ENCODE peak calls at places on chromosomes 7 and 10, in ten cellular contexts. B, O, Y, X, I, E, H, L, Q and S are unnamed samples.

GRCh38 chr7:21617916-21618390 is 75.1 kb downstream of the DNAH11 start:
- DNase-seq in B (peak), O (no peak), Y (peak), X (no peak), I (no peak), E (peak), H (peak), L (peak), Q (no peak), S (peak)

GRCh38 chr7:123432601-123433000 is 101.8 kb downstream of the IQUB start:
- DNase-seq in B (no peak), O (peak), Y (no peak), X (no peak), I (no peak), E (no peak), H (no peak), L (no peak), Q (no peak), S (no peak)

GRCh38 chr7:139647812-139648616 is 124.5 kb downstream of the CLEC2L start:
- DNase-seq in B (peak), O (peak), Y (no peak), X (no peak), I (no peak), E (peak), H (no peak), L (no peak), Q (peak), S (peak)

GRCh38 chr7:4830176-4830575 is 31.7 kb downstream of the PAPOLB start:
- DNase-seq in B (peak), O (peak), Y (no peak), X (peak), I (peak), E (peak), H (peak), L (no peak), Q (peak), S (peak)

GRCh38 chr7:157875230-157876179 is 538.7 kb downstream of the DNAJB6 start:
- DNase-seq in B (no peak), O (no peak), Y (no peak), X (peak), I (peak), E (no peak), H (no peak), L (no peak), Q (no peak), S (peak)

GRCh38 chr7:126286317-126286716 is 966.4 kb downstream of the GRM8 start:
- DNase-seq in B (no peak), O (no peak), Y (no peak), X (no peak), I (no peak), E (no peak), H (no peak), L (no peak), Q (no peak), S (no peak)

GRCh38 chr7:123425246-123425645 is 109.1 kb downstream of the IQUB start:
- DNase-seq in B (no peak), O (no peak), Y (no peak), X (no peak), I (no peak), E (no peak), H (no peak), L (no peak), Q (no peak), S (no peak)

GRCh38 chr10:3525832-3526449 is 259.1 kb downstream of the KLF6 start:
- DNase-seq in B (peak), O (peak), Y (peak), X (no peak), I (no peak), E (peak), H (peak), L (peak), Q (no peak), S (peak)

GRCh38 chr10:88915781-88916180 is 35.7 kb downstream of the STAMBPL1 start:
- DNase-seq in B (no peak), O (no peak), Y (no peak), X (no peak), I (no peak), E (no peak), H (no peak), L (no peak), Q (no peak), S (no peak)

GRCh38 chr10:100510533-100511308 is 8.9 kb downstream of the SEC31B start:
- DNase-seq in B (no peak), O (peak), Y (no peak), X (peak), I (peak), E (no peak), H (no peak), L (peak), Q (no peak), S (no peak)

GRCh38 chr10:90193240-90193985 is 492.0 kb downstream of the KIF20B start:
- DNase-seq in B (peak), O (no peak), Y (no peak), X (no peak), I (no peak), E (peak), H (peak), L (no peak), Q (no peak), S (peak)

GRCh38 chr7:91007371-91007770 is 256.9 kb upstream of the FZD1 start:
- DNase-seq in B (no peak), O (no peak), Y (no peak), X (no peak), I (no peak), E (no peak), H (no peak), L (no peak), Q (no peak), S (no peak)

GRCh38 chr10:69636626-69637550 is 6.8 kb downstream of the FAM241B start:
- DNase-seq in B (no peak), O (peak), Y (no peak), X (peak), I (no peak), E (no peak), H (peak), L (peak), Q (no peak), S (no peak)

GRCh38 chr10:52551036-52551435 is 221.5 kb downstream of the MBL2 start:
- DNase-seq in B (no peak), O (no peak), Y (no peak), X (no peak), I (no peak), E (no peak), H (peak), L (no peak), Q (no peak), S (no peak)

GRCh38 chr10:48246501-48246900 is 28.0 kb downstream of the FRMPD2 start:
- DNase-seq in B (no peak), O (no peak), Y (no peak), X (no peak), I (no peak), E (no peak), H (no peak), L (no peak), Q (no peak), S (no peak)

GRCh38 chr7:30321992-30322637 is 37.7 kb downstream of the ZNRF2 start:
- DNase-seq in B (peak), O (no peak), Y (no peak), X (peak), I (no peak), E (peak), H (peak), L (no peak), Q (no peak), S (peak)

GRCh38 chr10:20185116-20185515 is 368.9 kb downstream of the PLXDC2 start:
- DNase-seq in B (no peak), O (peak), Y (no peak), X (no peak), I (no peak), E (no peak), H (peak), L (no peak), Q (no peak), S (no peak)

GRCh38 chr7:7920481-7920880 is 48.1 kb upstream of the GLCCI1 start:
- DNase-seq in B (no peak), O (peak), Y (no peak), X (peak), I (no peak), E (no peak), H (no peak), L (no peak), Q (no peak), S (no peak)

GRCh38 chr10:32253300-32253699 is 93.7 kb downstream of the EPC1 start:
- DNase-seq in B (no peak), O (peak), Y (no peak), X (no peak), I (no peak), E (no peak), H (no peak), L (peak), Q (no peak), S (peak)

GRCh38 chr7:23135765-23136164 is 30.2 kb downstream of the KLHL7 start:
- DNase-seq in B (no peak), O (no peak), Y (no peak), X (no peak), I (no peak), E (no peak), H (no peak), L (no peak), Q (no peak), S (no peak)

GRCh38 chr10:29109700-29110099 is 179.2 kb upstream of the LYZL1 start:
- DNase-seq in B (no peak), O (no peak), Y (no peak), X (no peak), I (no peak), E (no peak), H (no peak), L (no peak), Q (no peak), S (no peak)

GRCh38 chr7:56686276-56686859 is 445.9 kb downstream of the ZNF479 start:
- DNase-seq in B (no peak), O (no peak), Y (no peak), X (no peak), I (no peak), E (no peak), H (no peak), L (no peak), Q (no peak), S (no peak)

GRCh38 chr10:85724215-85724614 is 642.4 kb downstream of the GRID1 start:
- DNase-seq in B (no peak), O (no peak), Y (no peak), X (no peak), I (no peak), E (no peak), H (no peak), L (no peak), Q (no peak), S (no peak)

GRCh38 chr7:116956515-116956804 is 3.2 kb downstream of the ST7 start:
- DNase-seq in B (no peak), O (no peak), Y (no peak), X (no peak), I (no peak), E (no peak), H (no peak), L (no peak), Q (no peak), S (no peak)

GRCh38 chr10:84267503-84268126 is 22.8 kb downstream of the RGR start:
- DNase-seq in B (peak), O (peak), Y (no peak), X (peak), I (no peak), E (peak), H (peak), L (no peak), Q (no peak), S (peak)

GRCh38 chr10:3045471-3046209 is 21.7 kb upstream of the PFKP start:
- DNase-seq in B (peak), O (peak), Y (peak), X (no peak), I (no peak), E (peak), H (peak), L (peak), Q (peak), S (peak)

GRCh38 chr7:47543056-47543455 is 38.9 kb downstream of the TNS3 start:
- DNase-seq in B (no peak), O (no peak), Y (no peak), X (no peak), I (no peak), E (no peak), H (no peak), L (no peak), Q (no peak), S (no peak)

GRCh38 chr10:63173468-63174227 is 40.5 kb downstream of the NRBF2 start:
- DNase-seq in B (no peak), O (no peak), Y (no peak), X (peak), I (no peak), E (no peak), H (no peak), L (no peak), Q (no peak), S (no peak)

GRCh38 chr10:118840071-118840775 is 85.5 kb upstream of the CACUL1 start:
- DNase-seq in B (no peak), O (peak), Y (no peak), X (no peak), I (no peak), E (no peak), H (peak), L (peak), Q (no peak), S (peak)